ENCODE peak calls at places on chromosomes 6 and 20, in four cellular contexts. N is fibroblast of the aortic adventitia, S is HCEC 1CT, I is LoVo. H is an unnamed sample.

GRCh38 chr20:41249371-41249770 is 68.2 kb downstream of the ZHX3 start:
- DNase-seq in I (no peak), S (peak), N (peak), H (peak)

GRCh38 chr20:61030130-61030529 is 221.9 kb upstream of the CDH4 start:
- DNase-seq in I (no peak), N (no peak), S (no peak), H (no peak)

GRCh38 chr6:131379951-131380350 is 193.1 kb upstream of the ARG1 start:
- DNase-seq in S (peak), N (peak), I (no peak), H (peak)

GRCh38 chr6:153084393-153084792 is 46.7 kb downstream of the RGS17 start:
- DNase-seq in N (peak), I (no peak), S (peak), H (peak)

GRCh38 chr6:124487778-124488431 is 474.3 kb upstream of the RNF217 start:
- DNase-seq in I (no peak), N (no peak), S (peak), H (peak)

GRCh38 chr6:4355241-4355640 is 219.9 kb upstream of the ECI2 start:
- DNase-seq in S (peak), N (peak), I (no peak), H (peak)

GRCh38 chr6:116011096-116011401 is 49.6 kb downstream of the FRK start:
- DNase-seq in I (peak), S (no peak), N (no peak), H (peak)

GRCh38 chr6:17475845-17476244 is 82.5 kb downstream of the CAP2 start:
- DNase-seq in I (no peak), S (no peak), N (no peak), H (no peak)

GRCh38 chr20:47304287-47304686 is 52.2 kb downstream of the ZMYND8 start:
- DNase-seq in S (peak), I (no peak), N (peak), H (peak)

GRCh38 chr6:162772466-162772865 is 44.7 kb downstream of the PACRG start:
- DNase-seq in I (no peak), N (no peak), S (no peak), H (no peak)

GRCh38 chr20:18537651-18538050 is 29.6 kb upstream of the SMIM26 start:
- DNase-seq in S (peak), N (no peak), I (no peak), H (no peak)

GRCh38 chr6:36975231-36976004 is 10.6 kb downstream of the MTCH1 start:
- DNase-seq in I (no peak), S (no peak), N (peak), H (no peak)

H was measured in astrocyte of the spinal cord.